ENCODE peak calls at places on chromosomes 2 and 18, in nine cellular contexts. K is epithelial cell of esophagus, I is spleen, J is Karpas-422, U is SJCRH30, P is pancreas, Y is lower lobe of right lung, S is AG10803, N is body of pancreas. Z is an unnamed sample.

GRCh38 chr2:179550214-179550613 is 285.6 kb upstream of the SESTD1 start:
- DNase-seq in K (no peak), I (no peak), J (no peak), U (no peak), P (no peak), Y (no peak), S (no peak), N (no peak), Z (no peak)

GRCh38 chr2:202122975-202123765 is 50.1 kb downstream of the KIAA2012 start:
- DNase-seq in K (no peak), I (no peak), J (no peak), U (no peak), P (no peak), Y (no peak), S (peak), N (no peak), Z (no peak)

GRCh38 chr18:32315881-32316280 is 126.0 kb downstream of the MEP1B start:
- DNase-seq in K (no peak), I (no peak), J (no peak), U (no peak), P (no peak), Y (no peak), S (no peak), N (no peak), Z (no peak)

GRCh38 chr2:142872900-142873724 is 4.4 kb upstream of the KYNU start:
- DNase-seq in K (peak), I (no peak), J (no peak), U (no peak), P (no peak), Y (no peak), S (peak), N (no peak), Z (no peak)

GRCh38 chr2:230578106-230578505 is 134.5 kb upstream of the CAB39 start:
- DNase-seq in K (no peak), I (no peak), J (no peak), U (no peak), P (no peak), Y (no peak), S (no peak), N (no peak), Z (no peak)

GRCh38 chr2:134120160-134120717 is 133.6 kb upstream of the MGAT5 start:
- DNase-seq in K (no peak), I (peak), J (peak), U (peak), P (peak), Y (no peak), S (no peak), N (no peak), Z (no peak)

GRCh38 chr2:26568076-26568890 is 72.9 kb downstream of the CIB4 start:
- DNase-seq in K (no peak), I (peak), J (no peak), U (no peak), P (no peak), Y (no peak), S (no peak), N (no peak), Z (no peak)

GRCh38 chr18:54717673-54718435 is 110.4 kb upstream of the RAB27B start:
- DNase-seq in K (peak), I (peak), J (peak), U (no peak), P (no peak), Y (no peak), S (peak), N (no peak), Z (no peak)

GRCh38 chr2:152359573-152360363 is 24.8 kb downstream of the FMNL2 start:
- DNase-seq in K (no peak), I (no peak), J (no peak), U (no peak), P (no peak), Y (no peak), S (no peak), N (no peak), Z (no peak)

GRCh38 chr2:41595235-41595634 is 452.6 kb upstream of the PKDCC start:
- DNase-seq in K (peak), I (no peak), J (no peak), U (no peak), P (no peak), Y (no peak), S (no peak), N (no peak), Z (no peak)

GRCh38 chr2:113069676-113070605 is 2.2 kb downstream of the IL1F10 start:
- DNase-seq in K (no peak), I (no peak), J (no peak), U (no peak), P (no peak), Y (no peak), S (no peak), N (no peak), Z (no peak)

GRCh38 chr2:149617057-149617456 is 29.5 kb upstream of the MMADHC start:
- DNase-seq in K (no peak), I (no peak), J (no peak), U (peak), P (no peak), Y (no peak), S (peak), N (no peak), Z (no peak)

GRCh38 chr2:65885266-65885665 is 452.9 kb upstream of the SPRED2 start:
- DNase-seq in K (no peak), I (no peak), J (no peak), U (no peak), P (no peak), Y (no peak), S (no peak), N (no peak), Z (no peak)

GRCh38 chr2:120628248-120628647 is 107.4 kb upstream of the GLI2 start:
- DNase-seq in K (no peak), I (peak), J (no peak), U (no peak), P (no peak), Y (no peak), S (no peak), N (no peak), Z (no peak)

GRCh38 chr2:27929916-27930486 is 39.5 kb downstream of the BABAM2 start:
- DNase-seq in K (no peak), I (no peak), J (no peak), U (no peak), P (no peak), Y (no peak), S (peak), N (no peak), Z (no peak)

GRCh38 chr2:128448331-128449225 is 129.9 kb upstream of the HS6ST1 start:
- DNase-seq in K (no peak), I (peak), J (no peak), U (no peak), P (no peak), Y (no peak), S (no peak), N (no peak), Z (peak)

GRCh38 chr2:39516347-39517101 is 79.4 kb upstream of the MAP4K3 start:
- DNase-seq in K (no peak), I (no peak), J (no peak), U (peak), P (no peak), Y (no peak), S (peak), N (peak), Z (no peak)

GRCh38 chr18:49682301-49683190 is 120.7 kb downstream of the LIPG start:
- DNase-seq in K (peak), I (no peak), J (no peak), U (no peak), P (no peak), Y (no peak), S (no peak), N (no peak), Z (no peak)

GRCh38 chr2:127508621-127509034 is 17.7 kb downstream of the IWS1 start:
- DNase-seq in K (peak), I (no peak), J (peak), U (peak), P (no peak), Y (no peak), S (peak), N (peak), Z (peak)

GRCh38 chr18:45835057-45835634 is 9.7 kb downstream of the SIGLEC15 start:
- DNase-seq in K (no peak), I (no peak), J (no peak), U (no peak), P (no peak), Y (no peak), S (no peak), N (no peak), Z (no peak)

GRCh38 chr2:64922482-64923384 is 66.5 kb upstream of the SLC1A4 start:
- DNase-seq in K (no peak), I (no peak), J (peak), U (no peak), P (no peak), Y (no peak), S (no peak), N (peak), Z (no peak)

DNA sequence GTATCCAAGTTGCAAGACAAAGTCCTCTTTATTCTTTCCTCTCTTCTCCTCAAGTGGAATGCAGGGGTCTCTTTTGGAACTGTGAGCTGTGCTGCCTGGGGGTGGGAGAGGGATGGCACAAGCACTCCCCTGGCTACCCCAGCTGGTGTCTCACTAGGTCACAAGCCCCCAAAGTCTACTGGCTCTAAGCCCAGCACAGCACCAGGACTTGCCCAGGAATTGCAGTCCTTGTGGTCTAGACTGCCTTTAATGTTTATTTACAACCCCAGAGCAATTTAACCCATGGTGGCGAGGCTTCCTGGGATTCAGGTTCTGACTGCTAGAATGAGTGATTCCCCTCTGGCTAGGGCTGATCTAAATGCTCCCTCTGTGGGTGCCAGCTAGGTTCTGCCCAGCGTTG is 199.0 kb upstream of the STK17B start:
- DNase-seq in K (peak), I (no peak), J (no peak), U (peak), P (no peak), Y (no peak), S (no peak), N (no peak), Z (no peak)
- H3K4me3 ChIP-seq in K (no peak), I (no peak), J (no peak), U (no peak), P (no peak), Y (no peak), S (no peak), N (no peak), Z (no peak)

GRCh38 chr18:26228562-26229260 is 2.5 kb downstream of the TAF4B start:
- DNase-seq in K (peak), I (no peak), J (no peak), U (no peak), P (no peak), Y (no peak), S (no peak), N (no peak), Z (no peak)
- H3K4me3 ChIP-seq in K (no peak), I (no peak), J (peak), U (no peak), P (no peak), Y (no peak), S (no peak), N (no peak), Z (no peak)

DNA sequence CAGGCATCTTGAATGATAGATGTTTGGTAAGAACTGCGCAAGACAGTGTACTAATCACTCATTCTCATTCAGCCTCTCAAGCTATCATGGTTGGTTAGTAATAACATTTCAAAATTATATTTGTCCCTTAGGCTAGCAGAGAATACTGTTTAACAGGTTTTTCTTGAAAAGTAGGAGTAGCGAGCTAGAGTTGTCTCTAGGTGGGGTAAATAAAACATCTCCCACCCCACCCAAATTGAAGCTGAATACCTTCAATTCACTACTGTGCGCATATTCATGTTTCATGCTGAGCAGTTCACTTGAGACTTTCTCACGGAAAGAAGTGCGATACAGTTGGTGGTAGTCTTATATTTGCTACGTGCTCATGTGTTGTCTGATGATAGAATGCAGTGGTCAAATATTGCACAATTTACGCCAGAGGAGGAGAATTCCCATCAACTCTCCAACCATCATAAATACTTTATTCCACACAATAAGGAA is 49.3 kb downstream of the NEDD4L start:
- DNase-seq in K (peak), I (no peak), J (no peak), U (no peak), P (no peak), Y (no peak), S (no peak), N (no peak), Z (no peak)
- H3K4me3 ChIP-seq in K (no peak), I (no peak), J (no peak), U (no peak), P (no peak), Y (no peak), S (no peak), N (no peak), Z (no peak)

GRCh38 chr2:9748586-9748985 is 94.7 kb upstream of the TAF1B start:
- DNase-seq in K (peak), I (no peak), J (no peak), U (peak), P (no peak), Y (no peak), S (no peak), N (no peak), Z (no peak)
- H3K4me3 ChIP-seq in K (no peak), I (no peak), J (no peak), U (no peak), P (no peak), Y (no peak), S (no peak), N (no peak), Z (no peak)

DNA sequence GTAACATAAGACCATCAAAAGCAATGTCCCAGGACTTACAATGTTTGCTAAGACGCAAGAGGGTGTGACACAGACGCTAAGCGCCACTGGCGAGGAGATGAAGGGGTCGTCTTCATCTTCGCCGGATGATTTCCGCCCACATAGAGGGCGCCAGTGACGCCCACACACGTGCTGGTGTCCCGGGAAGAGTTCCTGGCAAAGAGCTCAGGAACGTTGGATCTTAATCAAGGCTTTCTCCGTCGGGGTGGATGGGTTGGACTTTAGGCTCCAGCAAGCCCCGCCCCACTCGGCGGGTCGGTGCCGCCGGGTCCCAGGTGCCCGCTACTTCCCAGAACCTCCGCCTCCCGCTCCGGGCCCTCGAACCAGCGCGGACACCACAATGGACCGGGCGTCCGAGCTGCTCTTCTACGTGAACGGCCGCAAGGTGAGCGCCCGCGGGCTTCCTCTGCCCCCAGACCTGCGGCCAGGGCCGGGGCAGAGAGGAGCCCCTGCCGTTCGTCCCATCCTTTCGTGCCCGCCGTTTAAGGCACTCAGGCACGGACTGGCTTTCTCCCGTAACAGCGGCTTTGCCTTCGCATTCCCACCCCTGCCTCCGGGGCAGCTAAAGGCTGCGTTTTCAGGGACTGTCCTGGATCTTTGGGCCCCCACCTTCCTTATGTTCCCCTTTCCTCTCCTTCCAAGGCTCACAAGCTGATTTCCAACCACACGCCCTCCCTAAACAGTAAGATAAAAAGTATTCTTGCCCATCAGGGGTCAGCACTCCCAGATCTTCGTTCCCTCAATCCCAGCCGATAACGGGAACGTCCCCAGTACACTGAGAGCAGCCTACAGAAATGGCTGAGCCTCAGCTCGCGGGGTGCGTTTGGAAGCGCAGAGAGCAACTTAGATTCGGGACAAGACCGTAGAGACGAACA is at the start of gene AOX1:
- DNase-seq in K (peak), I (peak), J (no peak), U (no peak), P (peak), Y (peak), S (peak), N (peak), Z (peak)
- H3K4me3 ChIP-seq in K (peak), I (peak), J (no peak), U (no peak), P (peak), Y (peak), S (peak), N (peak), Z (peak)

GRCh38 chr2:20012282-20013060 is at the start of gene MATN3:
- DNase-seq in K (peak), I (peak), J (no peak), U (peak), P (peak), Y (peak), S (peak), N (peak), Z (no peak)
- H3K4me3 ChIP-seq in K (peak), I (peak), J (no peak), U (peak), P (peak), Y (peak), S (peak), N (peak), Z (peak)

GRCh38 chr2:46335966-46336436 is 38.8 kb downstream of the EPAS1 start:
- DNase-seq in K (no peak), I (no peak), J (no peak), U (peak), P (no peak), Y (peak), S (peak), N (peak), Z (no peak)
- H3K4me3 ChIP-seq in K (no peak), I (no peak), J (no peak), U (peak), P (peak), Y (peak), S (peak), N (no peak), Z (peak)

DNA sequence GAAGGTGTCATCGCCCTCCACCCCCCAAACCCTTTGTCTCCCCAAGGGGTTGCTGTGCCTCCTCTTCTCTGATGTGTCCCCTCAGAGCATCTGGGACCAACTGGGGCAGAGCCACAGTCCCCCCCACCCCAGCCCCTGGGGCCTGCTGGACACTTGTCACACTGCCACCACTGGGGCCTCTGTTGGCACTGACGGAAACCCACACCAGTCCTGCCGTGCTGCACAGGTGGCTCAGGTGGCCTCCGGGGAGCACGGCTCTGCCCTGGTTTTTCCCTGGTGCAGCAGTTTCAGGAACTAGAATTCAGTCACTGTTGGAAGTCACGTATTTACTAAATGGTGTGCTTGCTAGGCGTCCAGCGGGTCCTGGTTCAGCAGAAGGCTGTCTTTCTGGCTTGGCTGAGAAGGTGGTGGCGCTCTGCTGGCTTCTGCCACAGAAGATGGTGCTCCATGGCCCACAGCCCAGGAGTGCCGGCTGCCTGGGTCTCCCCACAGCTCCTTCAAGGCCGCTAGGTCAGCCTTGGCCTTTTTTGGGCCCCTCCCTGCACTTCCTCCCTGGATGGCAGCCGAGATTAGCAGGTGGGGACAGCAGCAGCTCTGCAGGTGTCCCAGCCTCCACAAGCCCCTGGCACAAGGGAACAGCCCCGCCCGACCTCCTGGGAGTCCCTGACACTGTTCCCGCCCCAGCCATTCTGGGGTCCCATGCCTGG is 18.6 kb upstream of the KLHL30 start:
- DNase-seq in K (no peak), I (peak), J (no peak), U (no peak), P (peak), Y (peak), S (no peak), N (peak), Z (no peak)
- H3K4me3 ChIP-seq in K (no peak), I (no peak), J (no peak), U (no peak), P (no peak), Y (no peak), S (no peak), N (no peak), Z (no peak)

Z was measured in tibial artery.